ENCODE peak calls at places on chromosome 17, in eight cellular contexts. O is T-helper 2 cell treated with Interferon-gamma antibody and Interleukin-4, amounts not matched to agents 5 μg/mL and 100 μg/mL, for 36 hours; W is stimulated activated CD8-positive, alpha-beta memory T cell treated with anti-CD3 and anti-CD28 coated beads, Interleukin-4, amount 100 ng/mL, for 24 hours; E is T-helper 1 cell; D is epithelial cell of prostate; A is ureter; Y is caudate nucleus; X is NCI-H1436. S is an unnamed sample.

GRCh38 chr17:19756551-19756950 is 8.5 kb upstream of the ALDH3A1 start:
- DNase-seq in O (no peak), W (no peak), E (no peak), D (no peak), A (no peak), Y (no peak), X (no peak), S (no peak)

GRCh38 chr17:49393491-49394255 is 21.0 kb downstream of the PHB1 start:
- DNase-seq in O (no peak), W (no peak), E (no peak), D (no peak), A (no peak), Y (no peak), X (no peak), S (no peak)

GRCh38 chr17:66635646-66636045 is 199.3 kb upstream of the CACNG5 start:
- DNase-seq in O (no peak), W (no peak), E (no peak), D (no peak), A (no peak), Y (no peak), X (no peak), S (no peak)

GRCh38 chr17:38746893-38747384 is 1.2 kb downstream of the PCGF2 start:
- DNase-seq in O (no peak), W (no peak), E (no peak), D (no peak), A (no peak), Y (no peak), X (no peak), S (no peak)

GRCh38 chr17:75352079-75352569 is 53.4 kb downstream of the GRB2 start:
- DNase-seq in O (no peak), W (no peak), E (no peak), D (peak; percentile 31), A (peak; percentile 69), Y (peak; percentile 55), X (no peak), S (no peak)

GRCh38 chr17:17073627-17074521 is 31.6 kb downstream of the MPRIP start:
- DNase-seq in O (no peak), W (no peak), E (no peak), D (no peak), A (no peak), Y (no peak), X (no peak), S (no peak)

GRCh38 chr17:57783338-57783742 is 38.2 kb upstream of the CCDC182 start:
- DNase-seq in O (peak; percentile 76), W (peak; percentile 64), E (peak; percentile 59), D (no peak), A (peak; percentile 67), Y (peak; percentile 49), X (no peak), S (peak; percentile 67)

GRCh38 chr17:16363749-16364536 is 10.7 kb upstream of the CENPV start:
- DNase-seq in O (peak; percentile 63), W (peak; percentile 60), E (peak; percentile 44), D (no peak), A (peak; percentile 74), Y (peak; percentile 72), X (peak; percentile 75), S (peak; percentile 66)

GRCh38 chr17:7956208-7956965 is 24.4 kb downstream of the CNTROB start:
- DNase-seq in O (no peak), W (no peak), E (no peak), D (no peak), A (no peak), Y (no peak), X (no peak), S (no peak)

GRCh38 chr17:80845863-80846671 is 145.6 kb upstream of the CHMP6 start:
- DNase-seq in O (no peak), W (no peak), E (no peak), D (no peak), A (peak; percentile 40), Y (no peak), X (no peak), S (no peak)

GRCh38 chr17:55540414-55541091 is 29.3 kb upstream of the SMIM36 start:
- DNase-seq in O (no peak), W (no peak), E (no peak), D (peak; percentile 26), A (no peak), Y (no peak), X (no peak), S (no peak)

GRCh38 chr17:9842057-9842758 is 16.5 kb downstream of the GLP2R start:
- DNase-seq in O (no peak), W (no peak), E (no peak), D (no peak), A (peak; percentile 72), Y (peak; percentile 7), X (no peak), S (no peak)

GRCh38 chr17:70797166-70797565 is 627.8 kb downstream of the KCNJ2 start:
- DNase-seq in O (no peak), W (no peak), E (no peak), D (no peak), A (no peak), Y (no peak), X (no peak), S (no peak)

GRCh38 chr17:19399750-19400450 is 11.1 kb upstream of the RNF112 start:
- DNase-seq in O (no peak), W (no peak), E (no peak), D (no peak), A (no peak), Y (no peak), X (no peak), S (no peak)

S was measured in CD4-positive, alpha-beta T cell.